ENCODE peak calls at places on chromosomes 16 and 17, in six cellular contexts. C is choroid plexus epithelial cell, X is mucosa of descending colon, G is small intestine, Z is ascending aorta, H is transverse colon. D is an unnamed sample.

GRCh38 chr17:82051776-82052637 is at the start of the genes GPS1 and RFNG:
- DNase-seq in C (peak), X (peak), G (peak), Z (peak), H (peak), D (peak)

GRCh38 chr17:67492251-67492740 is 115.2 kb downstream of the PITPNC1 start:
- DNase-seq in C (no peak), X (no peak), G (no peak), Z (no peak), H (no peak), D (no peak)

GRCh38 chr16:56983211-56983751 is 6.1 kb upstream of the NLRC5 start:
- DNase-seq in C (no peak), X (peak), G (peak), Z (no peak), H (peak), D (no peak)

GRCh38 chr17:80106751-80107150 is 5.4 kb downstream of the GAA start:
- DNase-seq in C (no peak), X (no peak), G (no peak), Z (no peak), H (no peak), D (no peak)

GRCh38 chr16:8469102-8469778 is 121.1 kb downstream of the TMEM114 start:
- DNase-seq in C (no peak), X (no peak), G (no peak), Z (no peak), H (no peak), D (no peak)

GRCh38 chr17:43026610-43027009 is 1.6 kb downstream of the RND2 start:
- DNase-seq in C (no peak), X (no peak), G (no peak), Z (no peak), H (no peak), D (no peak)

GRCh38 chr17:5499790-5500189 is 13.4 kb downstream of the MIS12 start:
- DNase-seq in C (no peak), X (no peak), G (no peak), Z (no peak), H (no peak), D (no peak)

GRCh38 chr16:29877266-29877961 is 14.4 kb upstream of the CDIPT start:
- DNase-seq in C (peak), X (no peak), G (no peak), Z (no peak), H (no peak), D (peak)

GRCh38 chr17:78953356-78954350 is 26.1 kb downstream of the LGALS3BP start:
- DNase-seq in C (peak), X (no peak), G (no peak), Z (no peak), H (no peak), D (no peak)

GRCh38 chr17:46152423-46152822 is 40.8 kb downstream of the KANSL1 start:
- DNase-seq in C (no peak), X (no peak), G (no peak), Z (no peak), H (no peak), D (no peak)

GRCh38 chr16:85733155-85733838 is 17.6 kb downstream of the C16orf74 start:
- DNase-seq in C (peak), X (no peak), G (peak), Z (no peak), H (no peak), D (no peak)

GRCh38 chr17:77372444-77373297 is 231.9 kb downstream of the SEC14L1 start:
- DNase-seq in C (peak), X (peak), G (peak), Z (peak), H (peak), D (peak)

GRCh38 chr17:7589204-7589868 is 558 bp downstream of the SOX15 start:
- DNase-seq in C (peak), X (peak), G (peak), Z (peak), H (peak), D (no peak)

GRCh38 chr16:21608647-21609328 is 9.4 kb downstream of the METTL9 start:
- DNase-seq in C (peak), X (no peak), G (peak), Z (no peak), H (no peak), D (no peak)

GRCh38 chr16:71889147-71889546 is 5.2 kb upstream of the ZNF821 start:
- DNase-seq in C (no peak), X (no peak), G (no peak), Z (no peak), H (no peak), D (no peak)

GRCh38 chr16:55045329-55046145 is 114.9 kb downstream of the IRX5 start:
- DNase-seq in C (no peak), X (no peak), G (peak), Z (no peak), H (no peak), D (no peak)

GRCh38 chr16:82700541-82701240 is 73.9 kb downstream of the CDH13 start:
- DNase-seq in C (peak), X (no peak), G (no peak), Z (no peak), H (no peak), D (no peak)

GRCh38 chr16:80852261-80852872 is 48.0 kb upstream of the CDYL2 start:
- DNase-seq in C (peak), X (no peak), G (peak), Z (no peak), H (peak), D (peak)

GRCh38 chr16:84794626-84795025 is 25.2 kb upstream of the CRISPLD2 start:
- DNase-seq in C (no peak), X (no peak), G (no peak), Z (no peak), H (no peak), D (no peak)

GRCh38 chr17:57203076-57203475 is 53.2 kb upstream of the MSI2 start:
- DNase-seq in C (no peak), X (no peak), G (no peak), Z (no peak), H (no peak), D (no peak)

GRCh38 chr16:35795361-35796029 is 2336.1 kb downstream of the TP53TG3F start:
- DNase-seq in C (no peak), X (no peak), G (no peak), Z (no peak), H (no peak), D (no peak)

GRCh38 chr16:52363082-52363481 is 183.9 kb downstream of the TOX3 start:
- DNase-seq in C (no peak), X (no peak), G (no peak), Z (no peak), H (no peak), D (no peak)

GRCh38 chr17:82333279-82334171 is at the start of gene SECTM1:
- DNase-seq in C (peak), X (peak), G (peak), Z (no peak), H (peak), D (no peak)

GRCh38 chr17:4858068-4858879 is 25.1 kb downstream of the MINK1 start:
- DNase-seq in C (no peak), X (no peak), G (peak), Z (no peak), H (no peak), D (no peak)

GRCh38 chr16:79393121-79393520 is 207.4 kb downstream of the MAF start:
- DNase-seq in C (no peak), X (no peak), G (no peak), Z (no peak), H (no peak), D (no peak)

GRCh38 chr17:81635973-81636504 is 873 bp downstream of the NPLOC4 start:
- DNase-seq in C (peak), X (no peak), G (no peak), Z (no peak), H (no peak), D (no peak)

GRCh38 chr16:11390573-11391495 is 45.6 kb downstream of the RMI2 start:
- DNase-seq in C (no peak), X (no peak), G (no peak), Z (no peak), H (no peak), D (no peak)

GRCh38 chr17:51035436-51035835 is 85.2 kb downstream of the SPAG9 start:
- DNase-seq in C (peak), X (no peak), G (no peak), Z (no peak), H (no peak), D (no peak)

DNA sequence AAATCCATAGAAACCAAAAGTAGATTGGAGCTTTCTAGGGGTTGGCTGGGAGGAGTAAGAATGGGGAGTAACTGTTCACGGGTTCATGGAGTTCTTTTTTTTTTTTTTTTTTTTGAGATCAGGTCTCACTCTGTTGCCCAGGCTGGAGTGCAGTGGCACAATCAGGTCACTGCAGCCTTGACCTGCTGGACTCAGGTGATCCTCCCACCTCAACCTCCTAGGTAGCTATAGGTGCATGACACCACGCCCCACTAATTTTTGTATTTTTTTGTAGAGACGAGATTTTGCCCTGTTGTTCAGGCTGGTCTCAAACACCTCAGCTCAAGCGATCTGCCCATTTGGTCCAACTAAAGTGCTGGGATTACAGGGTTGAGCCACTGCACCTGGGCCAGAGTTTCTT is 1.5 kb downstream of the NMRAL1 start:
- DNase-seq in C (no peak), X (no peak), G (no peak), Z (no peak), H (no peak), D (no peak)
- H3K4me3 ChIP-seq in C (no peak), X (no peak), G (no peak), Z (no peak), H (no peak), D (no peak)

DNA sequence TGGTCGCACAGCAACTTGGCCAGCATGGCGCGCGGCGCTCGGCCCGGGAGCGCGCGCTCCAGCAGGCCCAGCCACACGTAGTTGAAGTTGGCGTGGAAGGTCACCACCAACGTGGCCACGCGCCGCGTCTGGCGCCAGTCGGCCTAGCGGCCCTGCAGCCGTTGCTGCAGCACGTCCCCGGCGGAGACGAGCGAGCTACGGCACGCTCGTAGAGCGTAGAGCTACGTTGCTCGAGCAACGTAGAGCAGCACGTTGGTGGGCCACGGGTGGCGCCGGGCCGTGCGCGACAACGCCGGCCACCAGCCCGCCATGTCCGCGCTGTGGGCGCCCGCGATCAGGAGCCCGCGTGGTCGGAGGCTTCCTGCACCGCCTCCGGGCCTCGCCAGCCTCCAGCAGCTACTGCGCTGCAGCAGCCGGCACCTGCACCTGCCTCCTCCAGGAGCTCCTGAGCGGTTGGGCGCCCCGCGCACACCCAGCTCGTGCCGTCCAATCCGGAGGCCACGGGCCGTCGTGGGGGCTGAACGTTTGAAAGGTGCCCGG is 13.4 kb upstream of the SULT1A1 start:
- DNase-seq in C (peak), X (peak), G (peak), Z (no peak), H (peak), D (peak)
- H3K4me3 ChIP-seq in C (peak), X (peak), G (peak), Z (peak), H (peak), D (peak)

DNA sequence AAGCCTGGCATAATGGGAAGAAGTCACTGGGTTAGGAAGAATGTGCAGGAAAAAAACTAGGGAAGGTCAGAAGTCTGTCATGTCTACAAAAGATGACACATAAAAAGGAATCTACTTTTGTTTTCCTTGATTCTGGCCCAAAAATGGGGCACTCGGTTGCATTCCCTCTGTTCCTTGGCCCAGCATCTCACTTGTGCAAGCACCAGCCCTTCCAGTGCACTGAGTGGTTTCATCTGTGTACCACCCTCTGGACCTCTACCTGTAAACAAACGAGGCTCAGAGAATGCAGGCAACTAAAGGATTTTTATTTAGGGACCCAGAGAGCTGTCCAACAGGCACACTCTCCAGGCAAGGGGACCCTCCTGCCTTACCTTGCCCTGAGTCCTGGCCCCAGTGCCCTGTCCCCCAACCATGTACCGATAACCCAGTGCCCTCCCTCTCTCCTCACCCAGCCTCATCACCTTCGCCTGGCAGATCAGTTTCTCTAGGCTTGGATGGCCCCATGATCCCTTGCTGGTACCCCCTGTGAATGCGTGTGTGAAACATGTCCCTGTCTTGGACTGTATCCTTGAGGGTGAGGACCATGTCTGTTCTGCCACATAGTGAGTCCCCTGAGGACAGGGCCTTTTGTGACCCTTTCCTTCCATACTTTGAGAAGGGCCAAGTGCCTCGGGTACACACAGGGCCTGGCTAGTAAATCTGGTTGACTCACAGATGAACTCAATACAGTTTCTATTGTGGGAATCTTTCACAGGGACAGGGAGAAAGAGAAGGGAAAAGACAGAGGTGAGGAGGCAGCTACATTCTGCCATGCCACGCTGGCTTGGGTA is 13.3 kb downstream of the NXPH3 start:
- DNase-seq in C (no peak), X (no peak), G (no peak), Z (peak), H (no peak), D (no peak)
- H3K4me3 ChIP-seq in C (no peak), X (no peak), G (no peak), Z (no peak), H (no peak), D (no peak)

GRCh38 chr17:39863244-39863917 is 731 bp downstream of the IKZF3 start:
- DNase-seq in C (no peak), X (no peak), G (no peak), Z (no peak), H (no peak), D (no peak)
- H3K4me3 ChIP-seq in C (no peak), X (no peak), G (peak), Z (no peak), H (peak), D (no peak)